ENCODE peak calls at places on chromosomes 4 and X, in seven cellular contexts. R is astrocyte of the spinal cord, B is posterior cingulate gyrus, U is GM10248, X is choroid plexus epithelial cell, O is head of caudate nucleus, V is adipocyte. E is an unnamed sample.

GRCh38 chrX:69556094-69557011 is 52.2 kb downstream of the NALF2 start:
- DNase-seq in R (peak; percentile 3), B (no peak), U (no peak), X (peak; percentile 88), O (no peak), V (no peak), E (no peak)

GRCh38 chrX:45622538-45622937 is 421.9 kb upstream of the DIPK2B start:
- DNase-seq in R (peak; percentile 58), B (no peak), U (no peak), X (peak; percentile 38), O (no peak), V (peak; percentile 21), E (no peak)

GRCh38 chr4:113069212-113069892 is 19.9 kb downstream of the ANK2 start:
- DNase-seq in R (peak; percentile 12), B (no peak), U (no peak), X (no peak), O (no peak), V (peak; percentile 29), E (no peak)

GRCh38 chrX:120452131-120452530 is 17.0 kb downstream of the LAMP2 start:
- DNase-seq in R (peak; percentile 47), B (no peak), U (peak; percentile 15), X (peak; percentile 63), O (no peak), V (peak; percentile 64), E (no peak)

GRCh38 chr4:14264437-14264836 is 636.9 kb upstream of the BOD1L1 start:
- DNase-seq in R (no peak), B (no peak), U (no peak), X (peak; percentile 19), O (no peak), V (no peak), E (no peak)

GRCh38 chr4:5712517-5712916 is 1.5 kb downstream of the EVC start:
- DNase-seq in R (peak; percentile 75), B (no peak), U (no peak), X (peak; percentile 87), O (no peak), V (no peak), E (no peak)

GRCh38 chrX:2609431-2610238 is 81.5 kb upstream of the CD99 start:
- DNase-seq in R (peak; percentile 43), B (no peak), U (no peak), X (peak; percentile 34), O (no peak), V (no peak), E (no peak)

GRCh38 chr4:3706565-3707422 is 59.4 kb upstream of the ADRA2C start:
- DNase-seq in R (no peak), B (peak; percentile 67), U (no peak), X (no peak), O (no peak), V (no peak), E (no peak)

GRCh38 chrX:153417637-153418036 is 6.4 kb downstream of the ZFP92 start:
- DNase-seq in R (no peak), B (no peak), U (no peak), X (no peak), O (no peak), V (no peak), E (no peak)